ENCODE peak calls at places on chromosomes 7 and 10, in six cellular contexts. P is colonic mucosa; E is CD4-positive, alpha-beta memory T cell; B is body of pancreas; T is ovary; R is Panc1. D is an unnamed sample.

GRCh38 chr7:55148571-55148970 is 129.8 kb downstream of the EGFR start:
- DNase-seq in P (peak), T (no peak), R (no peak), B (no peak), E (no peak), D (no peak)

GRCh38 chr7:137146996-137147720 is 196.4 kb downstream of the PTN start:
- DNase-seq in E (no peak), P (no peak), B (no peak), T (no peak), R (no peak), D (no peak)

GRCh38 chr7:39228946-39229345 is 251.2 kb downstream of the POU6F2 start:
- DNase-seq in E (no peak), R (no peak), T (no peak), B (no peak), P (no peak), D (no peak)

GRCh38 chr7:130912910-130913720 is 179.1 kb upstream of the KLF14 start:
- DNase-seq in E (peak), B (no peak), P (no peak), R (peak), T (peak), D (peak)

GRCh38 chr10:101559596-101560292 is 28.3 kb downstream of the POLL start:
- DNase-seq in E (no peak), P (no peak), B (no peak), T (no peak), R (no peak), D (no peak)

GRCh38 chr7:112101083-112101846 is 104.9 kb downstream of the DOCK4 start:
- DNase-seq in E (no peak), T (no peak), B (no peak), R (no peak), P (no peak), D (no peak)

GRCh38 chr7:152054377-152055230 is 29.1 kb downstream of the GALNT11 start:
- DNase-seq in T (no peak), P (no peak), E (no peak), B (no peak), R (no peak), D (no peak)

GRCh38 chr10:62162261-62162660 is 106.4 kb downstream of the RTKN2 start:
- DNase-seq in P (no peak), R (no peak), E (no peak), B (no peak), T (no peak), D (no peak)

GRCh38 chr10:3807928-3808496 is 23.0 kb upstream of the KLF6 start:
- DNase-seq in R (no peak), P (no peak), E (no peak), B (no peak), T (no peak), D (no peak)

GRCh38 chr10:93062499-93063216 is 2.1 kb downstream of the CYP26C1 start:
- DNase-seq in B (no peak), R (no peak), E (peak), P (peak), T (no peak), D (no peak)

GRCh38 chr7:32586291-32587221 is 91.3 kb downstream of the AVL9 start:
- DNase-seq in T (no peak), P (no peak), R (no peak), B (no peak), E (no peak), D (no peak)

GRCh38 chr7:80182630-80183276 is 48.1 kb downstream of the GNAI1 start:
- DNase-seq in P (no peak), B (no peak), R (no peak), T (no peak), E (no peak), D (no peak)

GRCh38 chr7:26305048-26305868 is 13.6 kb downstream of the SNX10 start:
- DNase-seq in R (no peak), T (no peak), B (no peak), E (no peak), P (no peak), D (no peak)

GRCh38 chr10:5553400-5554170 is 28.8 kb downstream of the CALML3 start:
- DNase-seq in R (no peak), T (peak), B (no peak), P (no peak), E (no peak), D (no peak)

GRCh38 chr7:133919810-133920209 is 207.3 kb upstream of the LRGUK start:
- DNase-seq in P (no peak), E (no peak), T (no peak), B (no peak), R (no peak), D (no peak)

GRCh38 chr10:19077276-19077675 is 28.7 kb downstream of the MALRD1 start:
- DNase-seq in B (no peak), R (no peak), P (no peak), T (no peak), E (no peak), D (no peak)

GRCh38 chr7:121167971-121168370 is 160.8 kb upstream of the WNT16 start:
- DNase-seq in B (no peak), R (no peak), T (no peak), E (no peak), P (no peak), D (no peak)

GRCh38 chr7:90594791-90595317 is 1.3 kb upstream of the CDK14 start:
- DNase-seq in T (peak), B (no peak), P (no peak), R (no peak), E (no peak), D (no peak)

DNA sequence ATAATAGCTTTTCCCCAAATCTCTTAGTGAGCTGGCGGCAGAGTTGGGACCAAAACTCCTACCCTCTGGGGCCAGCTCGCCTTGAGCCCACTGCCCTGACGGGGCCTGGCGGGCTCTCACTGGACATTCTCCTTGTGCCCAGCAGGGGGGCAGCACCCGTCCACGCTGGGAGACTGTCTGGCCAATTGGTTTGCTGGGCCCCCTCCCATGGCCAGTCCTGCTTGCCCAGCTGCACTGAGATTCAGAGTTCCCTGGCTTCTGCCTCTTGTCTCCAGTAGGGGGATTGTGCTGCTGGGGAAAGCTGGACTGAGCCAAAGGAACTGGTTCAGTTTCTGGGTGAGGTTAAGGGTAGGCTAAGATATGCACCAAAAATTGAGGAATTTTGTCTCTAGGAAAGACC is 59.8 kb downstream of the RAMP3 start:
- DNase-seq in B (no peak), T (no peak), P (no peak), R (no peak), E (no peak), D (no peak)
- H3K4me3 ChIP-seq in B (no peak), T (no peak), P (no peak), R (no peak), E (no peak), D (no peak)

DNA sequence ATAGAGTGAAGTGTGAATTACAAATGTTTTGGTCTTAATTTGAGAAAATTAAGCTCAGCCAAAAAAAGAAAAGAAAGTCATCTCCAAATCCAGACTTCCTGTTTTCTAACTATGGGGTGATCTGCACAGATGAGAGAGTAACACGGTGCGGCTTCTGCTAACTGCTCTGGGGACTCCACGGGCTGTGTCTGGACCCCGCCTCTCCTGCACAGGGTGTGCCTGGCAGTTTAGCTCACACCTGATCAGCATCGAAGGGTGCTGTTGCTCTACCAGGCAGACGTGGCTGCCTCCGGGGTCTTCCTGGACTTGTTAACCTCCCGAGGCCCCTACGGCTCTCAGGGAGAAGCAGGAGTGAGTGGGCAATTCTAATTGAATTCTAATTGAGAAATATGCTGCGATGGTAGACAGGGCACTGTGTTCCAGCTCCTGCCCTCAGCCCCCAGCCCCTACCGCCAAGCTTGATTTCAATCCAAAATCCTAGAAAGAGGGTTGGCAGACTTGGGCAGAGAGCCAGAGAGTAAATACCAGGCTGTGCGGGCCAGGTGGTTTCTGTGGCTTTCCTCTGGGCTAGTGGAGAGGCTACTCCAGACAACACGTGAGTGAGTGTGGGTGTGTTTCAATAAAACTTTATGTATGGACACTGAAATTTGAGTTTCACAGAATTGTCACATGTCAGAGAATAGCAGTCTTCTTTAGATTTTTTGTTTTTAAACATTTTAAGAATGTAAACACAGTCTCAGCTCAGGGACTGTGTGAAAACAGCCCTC is 13.4 kb downstream of the SHH start:
- DNase-seq in E (no peak), T (no peak), R (no peak), P (no peak), B (no peak), D (no peak)
- H3K4me3 ChIP-seq in E (no peak), T (no peak), R (no peak), P (no peak), B (no peak), D (no peak)

DNA sequence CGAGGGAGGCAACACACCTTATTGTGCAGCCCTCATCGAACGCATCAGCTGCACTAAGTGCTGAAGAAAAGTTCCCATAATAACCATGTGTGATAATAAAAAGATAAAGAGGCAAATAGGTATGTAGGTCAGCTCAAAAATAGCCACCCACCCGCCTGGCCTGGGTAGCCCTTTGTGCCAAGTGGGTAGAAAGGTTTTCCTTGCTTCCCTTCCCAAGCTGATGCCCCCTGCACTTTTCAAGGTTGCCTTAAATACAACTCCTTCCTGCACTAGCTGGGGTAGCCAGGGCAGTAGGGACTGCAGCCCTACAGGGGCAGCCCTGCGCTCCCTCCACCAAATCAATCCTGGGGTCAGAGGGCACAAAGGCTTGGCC is 13.5 kb upstream of the DDIT4 start:
- DNase-seq in E (no peak), R (no peak), P (no peak), B (no peak), T (no peak), D (no peak)
- H3K4me3 ChIP-seq in E (peak), R (peak), P (peak), B (no peak), T (peak), D (peak)

DNA sequence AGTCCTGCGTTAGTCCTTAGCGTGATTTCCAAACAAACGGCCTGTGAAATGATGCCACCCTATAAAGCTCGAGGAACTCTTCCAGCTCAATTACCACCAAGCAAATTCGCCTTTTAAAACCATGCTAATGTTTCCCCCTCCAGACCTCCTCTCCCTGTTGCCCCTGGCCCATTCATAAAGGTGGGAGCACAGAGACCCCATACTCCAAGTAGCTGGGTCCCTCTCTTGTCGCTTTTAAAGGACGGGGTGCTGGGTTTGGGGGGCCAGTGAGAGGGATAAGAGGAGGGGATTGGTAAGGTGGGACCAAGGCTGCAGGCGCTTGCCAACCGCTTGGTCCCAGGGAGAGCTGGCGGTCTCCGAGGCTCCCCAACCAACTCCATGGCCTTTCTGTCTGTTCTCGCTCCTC is 1.2 kb downstream of the HMX2 start:
- DNase-seq in B (no peak), R (no peak), E (no peak), P (no peak), T (no peak), D (no peak)
- H3K4me3 ChIP-seq in B (no peak), R (no peak), E (peak), P (peak), T (no peak), D (peak)

D was measured in effector memory CD4-positive, alpha-beta T cell.